ENCODE peak calls at places on chromosomes 2 and 18, in four cellular contexts. Y is thoracic aorta, O is nephron progenitor cell, A is astrocyte. F is an unnamed sample.

GRCh38 chr2:152407204-152407721 is 72.3 kb downstream of the FMNL2 start:
- DNase-seq in Y (no peak), A (peak; percentile 42), O (peak; percentile 63), F (peak; percentile 73)

GRCh38 chr2:4475618-4476017 is 772.2 kb downstream of the DCDC2C start:
- DNase-seq in O (no peak), Y (no peak), A (no peak), F (no peak)

GRCh38 chr2:236852977-236853374 is 232.7 kb upstream of the COPS8 start:
- DNase-seq in Y (no peak), A (no peak), O (no peak), F (no peak)

GRCh38 chr2:176080540-176081355 is 3.0 kb downstream of the EVX2 start:
- DNase-seq in A (no peak), Y (no peak), O (peak; percentile 53), F (peak; percentile 56)

GRCh38 chr2:207143474-207144190 is 22.1 kb downstream of the KLF7 start:
- DNase-seq in O (peak; percentile 53), Y (no peak), A (peak; percentile 70), F (peak; percentile 56)

GRCh38 chr2:11743846-11744553 is 2.4 kb upstream of the LPIN1 start:
- DNase-seq in O (peak; percentile 76), Y (peak; percentile 93), A (peak; percentile 100), F (peak; percentile 89)

GRCh38 chr18:42341423-42341822 is 386.4 kb downstream of the PIK3C3 start:
- DNase-seq in A (no peak), O (no peak), Y (no peak), F (no peak)

GRCh38 chr2:231946241-231946814 is 15.2 kb upstream of the DIS3L2 start:
- DNase-seq in O (no peak), Y (no peak), A (no peak), F (no peak)

GRCh38 chr18:59268722-59269562 is 4.3 kb downstream of the RAX start:
- DNase-seq in O (peak; percentile 87), A (no peak), Y (no peak), F (peak; percentile 81)

GRCh38 chr2:180983468-180984388 is 3.3 kb downstream of the UBE2E3 start:
- DNase-seq in O (peak; percentile 18), Y (no peak), A (peak; percentile 54), F (peak; percentile 20)

GRCh38 chr2:73111300-73112025 is 1.3 kb downstream of the RAB11FIP5 start:
- DNase-seq in A (peak; percentile 40), Y (no peak), O (peak; percentile 15), F (no peak)

GRCh38 chr18:62982600-62983251 is 267.4 kb downstream of the PHLPP1 start:
- DNase-seq in A (peak; percentile 17), O (peak; percentile 62), Y (no peak), F (peak; percentile 46)

GRCh38 chr18:67154979-67155378 is 361.5 kb downstream of the DSEL start:
- DNase-seq in Y (no peak), A (no peak), O (no peak), F (no peak)

GRCh38 chr2:152661076-152661475 is 56.2 kb downstream of the PRPF40A start:
- DNase-seq in Y (no peak), A (no peak), O (no peak), F (no peak)

GRCh38 chr18:32769242-32770180 is 3.3 kb downstream of the KLHL14 start:
- DNase-seq in A (no peak), O (peak; percentile 60), Y (no peak), F (peak; percentile 45)

GRCh38 chr18:32749809-32750208 is 23.0 kb downstream of the KLHL14 start:
- DNase-seq in Y (no peak), A (no peak), O (no peak), F (no peak)

GRCh38 chr18:10519999-10520935 is 5.6 kb upstream of the NAPG start:
- DNase-seq in Y (peak; percentile 60), O (peak; percentile 77), A (peak; percentile 81), F (peak; percentile 79)
- TF ChIP-seq CTCF in Y (peak; percentile 71), O (peak; percentile 93), A (peak; percentile 87), F (peak; percentile 45)

DNA sequence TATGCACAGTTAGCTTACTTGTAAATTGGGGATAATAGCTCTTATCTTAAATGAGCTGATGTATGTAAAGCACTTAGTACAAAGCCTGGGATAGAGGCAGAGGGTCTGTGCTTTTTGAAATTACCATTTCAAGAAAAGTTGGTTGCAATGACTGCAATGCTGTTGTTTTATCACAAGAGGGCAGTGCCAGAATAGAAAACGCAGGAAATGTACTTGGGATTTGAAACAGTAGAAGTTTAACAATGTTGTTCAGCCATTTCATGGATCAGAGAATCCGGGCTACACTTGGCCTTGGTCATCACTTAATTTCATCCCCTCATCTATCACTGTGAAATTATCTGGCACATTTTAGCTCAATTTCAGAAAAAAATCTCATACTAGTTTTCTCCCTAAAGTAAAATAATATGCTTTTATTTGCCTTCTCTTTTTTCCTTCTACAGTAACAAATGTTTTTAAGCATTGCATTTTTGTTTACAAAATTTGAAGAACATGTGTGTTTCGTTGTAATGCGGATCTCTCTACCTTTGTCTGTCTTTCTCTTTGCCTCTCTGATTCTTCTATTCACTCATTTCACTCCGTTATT is 70.9 kb downstream of the RAPGEF4 start:
- DNase-seq in A (peak; percentile 50), O (peak; percentile 16), Y (no peak), F (no peak)
- TF ChIP-seq CTCF in A (peak; percentile 99), O (peak; percentile 94), Y (peak; percentile 73), F (peak; percentile 84)

GRCh38 chr2:215066138-215066537 is 72.3 kb downstream of the ABCA12 start:
- DNase-seq in A (no peak), O (no peak), Y (no peak), F (no peak)
- TF ChIP-seq CTCF in A (no peak), O (no peak), Y (no peak), F (no peak)

DNA sequence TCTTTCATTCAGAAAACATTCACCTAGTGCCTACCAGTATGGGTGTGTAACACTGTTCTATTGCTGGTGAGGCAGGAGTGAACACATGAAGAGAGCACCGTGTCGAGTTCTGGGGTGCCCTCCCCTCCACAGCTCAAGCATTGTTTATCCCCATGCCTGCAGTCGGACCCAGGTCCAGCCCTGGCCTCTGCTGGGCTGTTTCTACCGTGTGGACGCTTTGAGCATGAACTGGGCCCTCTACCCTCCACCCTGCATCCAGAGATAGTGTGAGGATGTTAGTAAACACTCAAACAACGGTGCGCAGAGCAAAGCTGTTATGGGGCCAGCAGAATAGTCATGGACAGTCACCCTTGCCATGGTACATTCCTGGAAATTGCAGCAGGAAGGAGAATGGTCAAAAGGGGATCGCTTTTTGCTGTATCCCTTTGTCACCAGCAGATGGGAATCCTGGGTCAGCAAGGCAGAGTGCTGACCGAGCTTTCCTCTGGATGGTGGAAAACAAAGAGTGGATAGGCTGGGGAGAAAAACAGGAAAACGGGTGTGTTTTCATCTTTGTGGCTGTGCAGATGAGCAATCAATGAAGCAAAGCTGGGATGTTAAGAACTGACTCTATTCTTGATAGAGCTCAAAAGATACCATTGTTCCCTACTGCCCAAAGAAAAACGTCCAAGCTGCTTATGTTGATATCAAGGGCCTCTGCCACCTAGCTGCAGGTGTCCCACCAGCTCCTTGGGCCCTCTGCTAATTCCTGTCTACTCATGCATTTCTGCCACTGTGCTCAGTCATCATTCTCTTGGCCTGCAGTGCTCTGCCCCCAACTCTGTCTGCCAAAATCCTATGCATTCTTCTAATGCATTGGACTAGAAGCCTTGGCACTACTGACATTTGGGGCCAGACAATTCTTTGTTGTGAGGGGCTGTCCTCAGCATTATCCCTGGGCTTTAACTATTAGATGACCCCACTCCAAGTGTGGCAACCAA is 38.7 kb downstream of the REEP1 start:
- DNase-seq in O (peak; percentile 13), Y (no peak), A (no peak), F (no peak)
- TF ChIP-seq CTCF in O (peak; percentile 33), Y (peak; percentile 24), A (no peak), F (no peak)